ENCODE peak calls at places on chromosomes 3 and 15, in ten cellular contexts. One of them, this sample, is unnamed.
A peak's percentile ranks its signal among the peaks of the same experiment; 100 is the strongest.

GRCh38 chr3:98702166-98702565 is 61.0 kb upstream of the ST3GAL6 start:
- DNase-seq in IMR-90: peak; percentile 55
- DNase-seq in Panc1: no peak
- DNase-seq in HepG2: no peak
- DNase-seq in astrocyte: no peak
- DNase-seq in OCI-LY7: no peak
- DNase-seq in transverse colon: no peak
- DNase-seq in breast epithelium: no peak
- DNase-seq in heart left ventricle: no peak
- DNase-seq in CD8-positive, alpha-beta T cell: no peak
- DNase-seq in this sample: no peak

GRCh38 chr3:64049136-64049535 is 25.8 kb upstream of the PSMD6 start:
- DNase-seq in IMR-90: peak; percentile 74
- DNase-seq in Panc1: no peak
- DNase-seq in HepG2: no peak
- DNase-seq in astrocyte: peak; percentile 92
- DNase-seq in OCI-LY7: no peak
- DNase-seq in transverse colon: no peak
- DNase-seq in breast epithelium: no peak
- DNase-seq in heart left ventricle: no peak
- DNase-seq in CD8-positive, alpha-beta T cell: no peak
- DNase-seq in this sample: peak; percentile 75

GRCh38 chr3:111723293-111723963 is 128.3 kb upstream of the ZBED2 start:
- DNase-seq in IMR-90: peak; percentile 80
- DNase-seq in Panc1: no peak
- DNase-seq in HepG2: no peak
- DNase-seq in astrocyte: peak; percentile 92
- DNase-seq in OCI-LY7: no peak
- DNase-seq in transverse colon: no peak
- DNase-seq in breast epithelium: no peak
- DNase-seq in heart left ventricle: no peak
- DNase-seq in CD8-positive, alpha-beta T cell: no peak
- DNase-seq in this sample: no peak

GRCh38 chr15:61003683-61004299 is 225.3 kb downstream of the RORA start:
- DNase-seq in IMR-90: no peak
- DNase-seq in Panc1: no peak
- DNase-seq in HepG2: no peak
- DNase-seq in astrocyte: no peak
- DNase-seq in OCI-LY7: no peak
- DNase-seq in transverse colon: no peak
- DNase-seq in breast epithelium: no peak
- DNase-seq in heart left ventricle: no peak
- DNase-seq in CD8-positive, alpha-beta T cell: no peak
- DNase-seq in this sample: no peak

GRCh38 chr3:168615489-168616020 is 519.8 kb upstream of the GOLIM4 start:
- DNase-seq in IMR-90: no peak
- DNase-seq in Panc1: no peak
- DNase-seq in HepG2: no peak
- DNase-seq in astrocyte: no peak
- DNase-seq in OCI-LY7: no peak
- DNase-seq in transverse colon: no peak
- DNase-seq in breast epithelium: no peak
- DNase-seq in heart left ventricle: no peak
- DNase-seq in CD8-positive, alpha-beta T cell: no peak
- DNase-seq in this sample: no peak

GRCh38 chr15:74129411-74130088 is 836 bp upstream of the ISLR2 start:
- DNase-seq in IMR-90: no peak
- DNase-seq in Panc1: no peak
- DNase-seq in HepG2: no peak
- DNase-seq in astrocyte: no peak
- DNase-seq in OCI-LY7: no peak
- DNase-seq in transverse colon: no peak
- DNase-seq in breast epithelium: no peak
- DNase-seq in heart left ventricle: no peak
- DNase-seq in CD8-positive, alpha-beta T cell: no peak
- DNase-seq in this sample: no peak

GRCh38 chr3:189588818-189589569 is 42.2 kb upstream of the TP63 start:
- DNase-seq in IMR-90: no peak
- DNase-seq in Panc1: no peak
- DNase-seq in HepG2: no peak
- DNase-seq in astrocyte: no peak
- DNase-seq in OCI-LY7: no peak
- DNase-seq in transverse colon: no peak
- DNase-seq in breast epithelium: no peak
- DNase-seq in heart left ventricle: no peak
- DNase-seq in CD8-positive, alpha-beta T cell: no peak
- DNase-seq in this sample: no peak

GRCh38 chr3:153084431-153084830 is 77.6 kb upstream of the RAP2B start:
- DNase-seq in IMR-90: no peak
- DNase-seq in Panc1: no peak
- DNase-seq in HepG2: no peak
- DNase-seq in astrocyte: no peak
- DNase-seq in OCI-LY7: no peak
- DNase-seq in transverse colon: no peak
- DNase-seq in breast epithelium: no peak
- DNase-seq in heart left ventricle: no peak
- DNase-seq in CD8-positive, alpha-beta T cell: no peak
- DNase-seq in this sample: no peak

GRCh38 chr15:36882487-36883108 is 217.8 kb downstream of the MEIS2 start:
- DNase-seq in IMR-90: no peak
- DNase-seq in Panc1: no peak
- DNase-seq in HepG2: no peak
- DNase-seq in astrocyte: no peak
- DNase-seq in OCI-LY7: no peak
- DNase-seq in transverse colon: no peak
- DNase-seq in breast epithelium: no peak
- DNase-seq in heart left ventricle: no peak
- DNase-seq in CD8-positive, alpha-beta T cell: no peak
- DNase-seq in this sample: no peak

GRCh38 chr3:13529196-13529975 is 19.5 kb upstream of the FBLN2 start:
- DNase-seq in IMR-90: no peak
- DNase-seq in Panc1: no peak
- DNase-seq in HepG2: no peak
- DNase-seq in astrocyte: no peak
- DNase-seq in OCI-LY7: no peak
- DNase-seq in transverse colon: no peak
- DNase-seq in breast epithelium: no peak
- DNase-seq in heart left ventricle: no peak
- DNase-seq in CD8-positive, alpha-beta T cell: no peak
- DNase-seq in this sample: no peak

GRCh38 chr3:13525827-13526625 is 22.9 kb upstream of the FBLN2 start:
- DNase-seq in IMR-90: no peak
- DNase-seq in Panc1: no peak
- DNase-seq in HepG2: no peak
- DNase-seq in astrocyte: no peak
- DNase-seq in OCI-LY7: no peak
- DNase-seq in transverse colon: no peak
- DNase-seq in breast epithelium: no peak
- DNase-seq in heart left ventricle: no peak
- DNase-seq in CD8-positive, alpha-beta T cell: no peak
- DNase-seq in this sample: no peak

GRCh38 chr3:13530241-13531009 is 18.5 kb upstream of the FBLN2 start:
- DNase-seq in IMR-90: no peak
- DNase-seq in Panc1: no peak
- DNase-seq in HepG2: no peak
- DNase-seq in astrocyte: no peak
- DNase-seq in OCI-LY7: no peak
- DNase-seq in transverse colon: no peak
- DNase-seq in breast epithelium: no peak
- DNase-seq in heart left ventricle: no peak
- DNase-seq in CD8-positive, alpha-beta T cell: no peak
- DNase-seq in this sample: no peak

GRCh38 chr3:13526626-13526949 is 22.3 kb upstream of the FBLN2 start:
- DNase-seq in IMR-90: no peak
- DNase-seq in Panc1: no peak
- DNase-seq in HepG2: no peak
- DNase-seq in astrocyte: no peak
- DNase-seq in OCI-LY7: no peak
- DNase-seq in transverse colon: no peak
- DNase-seq in breast epithelium: no peak
- DNase-seq in heart left ventricle: no peak
- DNase-seq in CD8-positive, alpha-beta T cell: no peak
- DNase-seq in this sample: no peak

DNA sequence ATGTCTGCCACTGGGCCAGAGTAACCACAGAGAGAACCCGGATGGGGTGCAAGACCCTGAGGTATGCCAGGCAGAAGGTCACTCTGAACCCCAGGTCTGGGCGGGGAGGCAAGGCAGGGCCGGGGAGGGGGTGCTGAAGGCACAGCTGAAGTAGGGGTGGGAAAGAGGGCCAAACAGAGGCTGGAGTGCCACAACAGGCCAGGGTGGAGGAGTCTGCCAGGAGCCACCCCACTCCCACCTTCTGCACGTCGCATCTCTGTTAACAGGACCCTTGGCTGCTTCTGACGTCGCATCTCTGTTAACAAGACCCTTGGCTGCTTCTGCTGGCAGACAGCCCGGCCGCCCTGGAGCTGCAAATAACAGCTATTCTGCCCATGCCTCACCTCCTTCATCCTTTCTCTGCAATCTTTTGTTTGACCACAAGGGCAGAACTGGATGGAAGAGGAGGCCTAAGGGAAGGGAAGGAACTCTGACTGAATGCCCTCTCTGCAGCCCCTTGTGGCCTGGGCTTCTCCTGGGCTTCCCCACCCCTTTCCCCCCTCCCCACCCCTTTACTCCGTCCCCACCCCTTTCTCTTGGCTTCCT is 20.6 kb upstream of the FBLN2 start:
- DNase-seq in IMR-90: no peak
- DNase-seq in Panc1: no peak
- DNase-seq in HepG2: peak; percentile 41
- DNase-seq in astrocyte: no peak
- DNase-seq in OCI-LY7: no peak
- DNase-seq in transverse colon: no peak
- DNase-seq in breast epithelium: no peak
- DNase-seq in heart left ventricle: no peak
- DNase-seq in CD8-positive, alpha-beta T cell: no peak
- DNase-seq in this sample: no peak
- TF ChIP-seq CTCF in IMR-90: peak; percentile 28
- TF ChIP-seq CTCF in Panc1: no peak
- TF ChIP-seq CTCF in HepG2: no peak
- TF ChIP-seq CTCF in astrocyte: peak; percentile 19
- TF ChIP-seq CTCF in OCI-LY7: no peak
- TF ChIP-seq CTCF in transverse colon: no peak
- TF ChIP-seq CTCF in breast epithelium: no peak
- TF ChIP-seq CTCF in heart left ventricle: peak; percentile 32
- TF ChIP-seq CTCF in CD8-positive, alpha-beta T cell: no peak
- TF ChIP-seq CTCF in this sample: peak; percentile 22

GRCh38 chr3:10329495-10330015 is 8.6 kb upstream of the SEC13 start:
- DNase-seq in IMR-90: no peak
- DNase-seq in Panc1: no peak
- DNase-seq in HepG2: no peak
- DNase-seq in astrocyte: no peak
- DNase-seq in OCI-LY7: no peak
- DNase-seq in transverse colon: no peak
- DNase-seq in breast epithelium: no peak
- DNase-seq in heart left ventricle: no peak
- DNase-seq in CD8-positive, alpha-beta T cell: no peak
- DNase-seq in this sample: no peak
- H3K27ac ChIP-seq in IMR-90: no peak overlapping the region
- H3K27ac ChIP-seq in Panc1: no peak overlapping the region
- H3K27ac ChIP-seq in HepG2: no peak overlapping the region
- H3K27ac ChIP-seq in astrocyte: no peak overlapping the region
- H3K27ac ChIP-seq in OCI-LY7: no peak overlapping the region
- H3K27ac ChIP-seq in transverse colon: no peak overlapping the region
- H3K27ac ChIP-seq in breast epithelium: no peak overlapping the region
- H3K27ac ChIP-seq in heart left ventricle: no peak overlapping the region
- H3K27ac ChIP-seq in CD8-positive, alpha-beta T cell: no peak overlapping the region
- H3K27ac ChIP-seq in this sample: no peak overlapping the region

GRCh38 chr3:4757949-4758855 is 221.0 kb upstream of the BHLHE40 start:
- DNase-seq in IMR-90: no peak
- DNase-seq in Panc1: no peak
- DNase-seq in HepG2: no peak
- DNase-seq in astrocyte: no peak
- DNase-seq in OCI-LY7: no peak
- DNase-seq in transverse colon: no peak
- DNase-seq in breast epithelium: no peak
- DNase-seq in heart left ventricle: no peak
- DNase-seq in CD8-positive, alpha-beta T cell: no peak
- DNase-seq in this sample: no peak

GRCh38 chr3:4756060-4756775 is 223.0 kb upstream of the BHLHE40 start:
- DNase-seq in IMR-90: no peak
- DNase-seq in Panc1: no peak
- DNase-seq in HepG2: no peak
- DNase-seq in astrocyte: no peak
- DNase-seq in OCI-LY7: no peak
- DNase-seq in transverse colon: no peak
- DNase-seq in breast epithelium: no peak
- DNase-seq in heart left ventricle: no peak
- DNase-seq in CD8-positive, alpha-beta T cell: no peak
- DNase-seq in this sample: no peak

GRCh38 chr3:4758957-4759656 is 220.1 kb upstream of the BHLHE40 start:
- DNase-seq in IMR-90: no peak
- DNase-seq in Panc1: no peak
- DNase-seq in HepG2: no peak
- DNase-seq in astrocyte: no peak
- DNase-seq in OCI-LY7: no peak
- DNase-seq in transverse colon: no peak
- DNase-seq in breast epithelium: no peak
- DNase-seq in heart left ventricle: no peak
- DNase-seq in CD8-positive, alpha-beta T cell: no peak
- DNase-seq in this sample: no peak

GRCh38 chr3:4755566-4755965 is 223.7 kb upstream of the BHLHE40 start:
- DNase-seq in IMR-90: no peak
- DNase-seq in Panc1: no peak
- DNase-seq in HepG2: no peak
- DNase-seq in astrocyte: no peak
- DNase-seq in OCI-LY7: no peak
- DNase-seq in transverse colon: peak; percentile 55
- DNase-seq in breast epithelium: no peak
- DNase-seq in heart left ventricle: no peak
- DNase-seq in CD8-positive, alpha-beta T cell: no peak
- DNase-seq in this sample: no peak

GRCh38 chr3:4757056-4757948 is 221.9 kb upstream of the BHLHE40 start:
- DNase-seq in IMR-90: no peak
- DNase-seq in Panc1: no peak
- DNase-seq in HepG2: peak; percentile 33
- DNase-seq in astrocyte: no peak
- DNase-seq in OCI-LY7: no peak
- DNase-seq in transverse colon: no peak
- DNase-seq in breast epithelium: no peak
- DNase-seq in heart left ventricle: no peak
- DNase-seq in CD8-positive, alpha-beta T cell: no peak
- DNase-seq in this sample: no peak
- H3K4me1 ChIP-seq in IMR-90: no peaks in the 10 kb centered on the region
- H3K4me1 ChIP-seq in Panc1: no peaks in the 10 kb centered on the region
- H3K4me1 ChIP-seq in HepG2: peaks cover 48% of the 10 kb centered on the region
- H3K4me1 ChIP-seq in astrocyte: peaks cover under 1% of the 10 kb centered on the region
- H3K4me1 ChIP-seq in OCI-LY7: no peaks in the 10 kb centered on the region
- H3K4me1 ChIP-seq in transverse colon: peaks cover 16% of the 10 kb centered on the region
- H3K4me1 ChIP-seq in breast epithelium: no peaks in the 10 kb centered on the region
- H3K4me1 ChIP-seq in heart left ventricle: peaks cover 33% of the 10 kb centered on the region
- H3K4me1 ChIP-seq in CD8-positive, alpha-beta T cell: no peaks in the 10 kb centered on the region
- H3K4me1 ChIP-seq in this sample: no peaks in the 10 kb centered on the region

DNA sequence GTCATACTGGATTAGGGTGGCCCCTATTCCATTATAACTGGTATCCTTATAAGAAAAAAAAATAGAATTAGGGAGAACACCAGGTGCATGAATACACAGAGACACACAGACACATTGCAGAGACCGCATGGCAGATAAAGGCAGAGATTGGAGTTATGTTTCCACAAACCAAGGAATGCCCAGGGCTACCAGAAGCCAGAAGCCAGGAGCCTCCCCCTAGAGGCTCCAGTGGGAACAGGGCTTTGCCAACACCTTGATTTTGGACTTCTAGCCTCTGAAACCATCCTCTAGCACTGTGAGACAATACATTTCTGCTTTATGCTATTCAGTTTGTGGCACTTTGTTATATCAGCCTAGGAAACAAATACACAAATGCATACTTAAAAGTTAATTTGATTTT is 10.4 kb downstream of the GOLM2 start:
- DNase-seq in IMR-90: no peak
- DNase-seq in Panc1: no peak
- DNase-seq in HepG2: peak; percentile 10
- DNase-seq in astrocyte: no peak
- DNase-seq in OCI-LY7: peak; percentile 18
- DNase-seq in transverse colon: no peak
- DNase-seq in breast epithelium: no peak
- DNase-seq in heart left ventricle: no peak
- DNase-seq in CD8-positive, alpha-beta T cell: no peak
- DNase-seq in this sample: peak; percentile 13
- TF ChIP-seq CTCF in IMR-90: peak; percentile 20
- TF ChIP-seq CTCF in Panc1: peak; percentile 78
- TF ChIP-seq CTCF in HepG2: peak; percentile 31
- TF ChIP-seq CTCF in astrocyte: peak; percentile 28
- TF ChIP-seq CTCF in OCI-LY7: peak; percentile 60
- TF ChIP-seq CTCF in transverse colon: peak; percentile 19
- TF ChIP-seq CTCF in breast epithelium: no peak
- TF ChIP-seq CTCF in heart left ventricle: no peak
- TF ChIP-seq CTCF in CD8-positive, alpha-beta T cell: no peak
- TF ChIP-seq CTCF in this sample: peak; percentile 57